ENCODE peak calls at places on chromosomes 13 and 19, in four cellular contexts. One of them, this sample, is unnamed.

GRCh38 chr13:29875646-29876045 is 25.2 kb upstream of the UBL3 start:
- DNase-seq in AG10803: no peak
- DNase-seq in mammary epithelial cell: no peak
- DNase-seq in left ventricle myocardium inferior: no peak
- DNase-seq in this sample: no peak

GRCh38 chr13:44169018-44169909 is 204.4 kb upstream of the SERP2 start:
- DNase-seq in AG10803: peak; percentile 89
- DNase-seq in left ventricle myocardium inferior: no peak
- DNase-seq in mammary epithelial cell: no peak
- DNase-seq in this sample: no peak

GRCh38 chr19:44757735-44758505 is 9.4 kb downstream of the BCL3 start:
- DNase-seq in mammary epithelial cell: no peak
- DNase-seq in AG10803: peak; percentile 53
- DNase-seq in left ventricle myocardium inferior: peak; percentile 88
- DNase-seq in this sample: no peak

GRCh38 chr13:110445722-110446569 is 115.6 kb downstream of the RAB20 start:
- DNase-seq in left ventricle myocardium inferior: no peak
- DNase-seq in AG10803: no peak
- DNase-seq in mammary epithelial cell: peak; percentile 75
- DNase-seq in this sample: no peak

GRCh38 chr19:1098177-1099051 is 3.2 kb upstream of the POLR2E start:
- DNase-seq in mammary epithelial cell: no peak
- DNase-seq in AG10803: peak; percentile 40
- DNase-seq in left ventricle myocardium inferior: no peak
- DNase-seq in this sample: no peak

GRCh38 chr13:78657699-78658629 is 991 bp downstream of the OBI1 start:
- DNase-seq in mammary epithelial cell: peak; percentile 0
- DNase-seq in left ventricle myocardium inferior: no peak
- DNase-seq in AG10803: peak; percentile 11
- DNase-seq in this sample: no peak

GRCh38 chr19:32861596-32861995 is 8.0 kb downstream of the SLC7A9 start:
- DNase-seq in AG10803: no peak
- DNase-seq in left ventricle myocardium inferior: no peak
- DNase-seq in mammary epithelial cell: no peak
- DNase-seq in this sample: no peak

GRCh38 chr13:100984349-100984748 is 309.8 kb upstream of the TMTC4 start:
- DNase-seq in left ventricle myocardium inferior: no peak
- DNase-seq in AG10803: no peak
- DNase-seq in mammary epithelial cell: no peak
- DNase-seq in this sample: no peak

GRCh38 chr19:3771906-3772450 is at the start of gene RAX2:
- DNase-seq in AG10803: no peak
- DNase-seq in mammary epithelial cell: no peak
- DNase-seq in left ventricle myocardium inferior: no peak
- DNase-seq in this sample: no peak

GRCh38 chr13:42867232-42867631 is 85.8 kb downstream of the FAM216B start:
- DNase-seq in AG10803: no peak
- DNase-seq in left ventricle myocardium inferior: no peak
- DNase-seq in mammary epithelial cell: no peak
- DNase-seq in this sample: no peak

GRCh38 chr13:90156390-90156789 is 1191.1 kb upstream of the MIR17HG start:
- DNase-seq in AG10803: no peak
- DNase-seq in mammary epithelial cell: no peak
- DNase-seq in left ventricle myocardium inferior: no peak
- DNase-seq in this sample: no peak

GRCh38 chr19:37342753-37343152 is 28.1 kb upstream of the ZNF527 start:
- DNase-seq in mammary epithelial cell: no peak
- DNase-seq in AG10803: peak; percentile 22
- DNase-seq in left ventricle myocardium inferior: no peak
- DNase-seq in this sample: no peak

GRCh38 chr19:30029721-30030510 is 87.9 kb downstream of the URI1 start:
- DNase-seq in mammary epithelial cell: peak; percentile 88
- DNase-seq in left ventricle myocardium inferior: no peak
- DNase-seq in AG10803: no peak
- DNase-seq in this sample: peak; percentile 12

GRCh38 chr13:114152831-114153371 is 20.5 kb upstream of the RASA3 start:
- DNase-seq in mammary epithelial cell: no peak
- DNase-seq in left ventricle myocardium inferior: no peak
- DNase-seq in AG10803: peak; percentile 89
- DNase-seq in this sample: no peak

DNA sequence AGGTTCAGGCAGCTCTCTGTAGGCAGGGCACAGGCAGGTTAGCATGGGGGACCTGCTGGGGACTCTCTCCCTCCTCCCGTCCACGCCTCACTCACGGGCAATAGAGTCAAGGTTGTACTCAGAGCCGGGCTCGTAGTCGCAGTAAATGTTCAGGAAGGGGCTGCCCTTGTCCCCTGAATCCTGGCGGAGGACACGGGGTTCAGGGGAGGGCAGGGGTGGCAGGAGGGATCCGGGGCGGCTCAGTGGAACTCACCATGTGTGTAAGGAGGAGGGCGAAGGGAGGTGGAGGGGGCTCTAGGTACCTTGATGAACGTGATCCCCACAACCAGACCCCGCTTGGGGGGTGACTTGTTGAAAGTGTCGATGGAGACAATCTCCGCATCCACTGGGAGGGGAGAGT is 819 bp downstream of the KPTN start:
- DNase-seq in left ventricle myocardium inferior: no peak
- DNase-seq in mammary epithelial cell: no peak
- DNase-seq in AG10803: no peak
- DNase-seq in this sample: no peak
- H3K4me3 ChIP-seq in left ventricle myocardium inferior: peak overlapping the region; percentile 78
- H3K4me3 ChIP-seq in mammary epithelial cell: peak overlapping the region; percentile 7
- H3K4me3 ChIP-seq in AG10803: peak overlapping the region; percentile 78
- H3K4me3 ChIP-seq in this sample: peak overlapping the region; percentile 71

DNA sequence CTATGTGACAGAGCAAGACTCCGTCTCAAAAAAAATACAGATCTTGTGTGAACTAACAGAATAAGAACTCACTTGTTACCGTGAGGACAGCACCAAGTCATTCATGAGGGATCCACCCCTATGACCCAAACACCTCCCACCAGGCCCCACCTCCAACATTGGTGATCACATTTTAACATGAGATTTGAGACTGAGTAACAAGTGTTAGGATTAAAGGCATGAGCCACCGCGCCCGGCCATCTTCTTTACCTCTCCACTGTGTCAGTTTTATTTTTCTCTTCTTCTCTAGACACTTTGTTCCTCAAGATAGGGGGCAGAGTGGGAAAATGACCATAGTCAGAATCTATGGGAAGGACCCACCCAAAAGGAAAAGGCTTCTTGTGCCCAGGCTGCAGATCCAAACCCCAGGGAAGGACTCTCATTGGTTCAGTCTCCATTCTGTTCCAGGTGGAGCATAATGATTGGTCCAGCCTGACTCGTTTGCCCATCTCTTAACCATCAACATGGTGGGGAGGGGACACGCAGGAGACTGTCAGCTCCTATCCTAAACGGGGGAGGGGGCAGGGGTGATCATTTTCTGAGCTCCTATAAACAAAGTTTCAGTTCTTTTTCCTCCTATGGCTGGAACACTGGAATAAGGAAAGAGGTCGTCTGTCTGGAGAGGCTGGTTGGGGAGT is 1.3 kb upstream of the CALM3 start:
- DNase-seq in left ventricle myocardium inferior: no peak
- DNase-seq in mammary epithelial cell: no peak
- DNase-seq in AG10803: no peak
- DNase-seq in this sample: no peak
- H3K4me3 ChIP-seq in left ventricle myocardium inferior: peak overlapping the region; percentile 100
- H3K4me3 ChIP-seq in mammary epithelial cell: peak overlapping the region; percentile 97
- H3K4me3 ChIP-seq in AG10803: peak overlapping the region; percentile 90
- H3K4me3 ChIP-seq in this sample: peak overlapping the region; percentile 100

GRCh38 chr19:10691178-10691881 is 9.9 kb upstream of the QTRT1 start:
- DNase-seq in mammary epithelial cell: no peak
- DNase-seq in left ventricle myocardium inferior: no peak
- DNase-seq in AG10803: no peak
- DNase-seq in this sample: no peak

GRCh38 chr19:10695401-10696398 is 5.5 kb upstream of the QTRT1 start:
- DNase-seq in left ventricle myocardium inferior: peak; percentile 93
- DNase-seq in AG10803: peak; percentile 91
- DNase-seq in mammary epithelial cell: peak; percentile 93
- DNase-seq in this sample: peak; percentile 78

GRCh38 chr19:10692673-10693264 is 8.5 kb upstream of the QTRT1 start:
- DNase-seq in AG10803: no peak
- DNase-seq in mammary epithelial cell: no peak
- DNase-seq in left ventricle myocardium inferior: no peak
- DNase-seq in this sample: no peak

GRCh38 chr19:10691883-10692282 is 9.4 kb upstream of the QTRT1 start:
- DNase-seq in mammary epithelial cell: no peak
- DNase-seq in left ventricle myocardium inferior: no peak
- DNase-seq in AG10803: no peak
- DNase-seq in this sample: no peak

GRCh38 chr19:10694706-10695105 is 6.5 kb upstream of the QTRT1 start:
- DNase-seq in mammary epithelial cell: no peak
- DNase-seq in left ventricle myocardium inferior: no peak
- DNase-seq in AG10803: no peak
- DNase-seq in this sample: no peak
- H3K4me3 ChIP-seq in mammary epithelial cell: no peak overlapping the region
- H3K4me3 ChIP-seq in left ventricle myocardium inferior: no peak overlapping the region
- H3K4me3 ChIP-seq in AG10803: no peak overlapping the region
- H3K4me3 ChIP-seq in this sample: no peak overlapping the region

GRCh38 chr13:67228909-67229308 is 1.2 kb downstream of the PCDH9 start:
- DNase-seq in left ventricle myocardium inferior: no peak
- DNase-seq in AG10803: no peak
- DNase-seq in mammary epithelial cell: no peak
- DNase-seq in this sample: no peak
- H3K4me3 ChIP-seq in left ventricle myocardium inferior: peak overlapping the region; percentile 87
- H3K4me3 ChIP-seq in AG10803: peak overlapping the region; percentile 33
- H3K4me3 ChIP-seq in mammary epithelial cell: no peak overlapping the region
- H3K4me3 ChIP-seq in this sample: peak overlapping the region; percentile 99

GRCh38 chr19:18441804-18442788 is 4.2 kb upstream of the ISYNA1 start:
- DNase-seq in left ventricle myocardium inferior: no peak
- DNase-seq in mammary epithelial cell: no peak
- DNase-seq in AG10803: no peak
- DNase-seq in this sample: no peak
- H3K4me3 ChIP-seq in left ventricle myocardium inferior: no peak overlapping the region
- H3K4me3 ChIP-seq in mammary epithelial cell: no peak overlapping the region
- H3K4me3 ChIP-seq in AG10803: no peak overlapping the region
- H3K4me3 ChIP-seq in this sample: no peak overlapping the region

GRCh38 chr13:51844862-51845573 is at the start of gene TMEM272:
- DNase-seq in mammary epithelial cell: no peak
- DNase-seq in AG10803: no peak
- DNase-seq in left ventricle myocardium inferior: peak; percentile 42
- DNase-seq in this sample: no peak
- H3K4me3 ChIP-seq in mammary epithelial cell: no peak within 1 kb of the TSS
- H3K4me3 ChIP-seq in AG10803: no peak within 1 kb of the TSS
- H3K4me3 ChIP-seq in left ventricle myocardium inferior: no peak within 1 kb of the TSS
- H3K4me3 ChIP-seq in this sample: no peak within 1 kb of the TSS

GRCh38 chr19:49474545-49474930 is 523 bp downstream of the FLT3LG start:
- DNase-seq in left ventricle myocardium inferior: no peak
- DNase-seq in mammary epithelial cell: no peak
- DNase-seq in AG10803: no peak
- DNase-seq in this sample: no peak
- H3K4me3 ChIP-seq in left ventricle myocardium inferior: peak overlapping the region; percentile 76
- H3K4me3 ChIP-seq in mammary epithelial cell: peak overlapping the region; percentile 63
- H3K4me3 ChIP-seq in AG10803: peak overlapping the region; percentile 76
- H3K4me3 ChIP-seq in this sample: peak overlapping the region; percentile 68

GRCh38 chr19:18408053-18408476 is 10.6 kb upstream of the LRRC25 start:
- DNase-seq in mammary epithelial cell: no peak
- DNase-seq in AG10803: no peak
- DNase-seq in left ventricle myocardium inferior: no peak
- DNase-seq in this sample: no peak

GRCh38 chr19:18401580-18402112 is 4.2 kb upstream of the LRRC25 start:
- DNase-seq in mammary epithelial cell: peak; percentile 60
- DNase-seq in left ventricle myocardium inferior: peak; percentile 63
- DNase-seq in AG10803: peak; percentile 82
- DNase-seq in this sample: peak; percentile 30

GRCh38 chr19:18412610-18413239 is 6.5 kb upstream of the SSBP4 start:
- DNase-seq in mammary epithelial cell: no peak
- DNase-seq in left ventricle myocardium inferior: no peak
- DNase-seq in AG10803: no peak
- DNase-seq in this sample: no peak

DNA sequence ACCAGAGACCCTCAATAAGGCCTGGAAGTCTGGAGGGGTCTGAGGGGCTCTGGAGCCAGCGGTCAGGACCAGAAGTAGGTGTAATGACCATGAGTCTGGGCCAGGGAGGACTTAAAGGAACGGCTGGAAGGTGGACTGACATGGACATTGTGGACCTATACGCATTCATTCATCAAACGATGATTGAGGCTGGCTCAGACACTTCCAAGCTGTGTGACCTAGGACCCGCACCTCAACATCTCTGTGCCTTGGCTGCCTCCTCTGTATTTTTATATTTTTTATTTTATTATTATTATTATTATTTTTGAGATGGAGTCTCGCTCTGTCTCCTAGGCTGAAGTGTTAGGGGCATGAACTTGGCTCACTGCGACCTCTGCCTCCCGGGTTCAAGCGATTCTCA is 9.3 kb upstream of the LRRC25 start:
- DNase-seq in left ventricle myocardium inferior: no peak
- DNase-seq in mammary epithelial cell: no peak
- DNase-seq in AG10803: no peak
- DNase-seq in this sample: no peak
- H3K4me3 ChIP-seq in left ventricle myocardium inferior: no peak overlapping the region
- H3K4me3 ChIP-seq in mammary epithelial cell: no peak overlapping the region
- H3K4me3 ChIP-seq in AG10803: no peak overlapping the region
- H3K4me3 ChIP-seq in this sample: no peak overlapping the region

DNA sequence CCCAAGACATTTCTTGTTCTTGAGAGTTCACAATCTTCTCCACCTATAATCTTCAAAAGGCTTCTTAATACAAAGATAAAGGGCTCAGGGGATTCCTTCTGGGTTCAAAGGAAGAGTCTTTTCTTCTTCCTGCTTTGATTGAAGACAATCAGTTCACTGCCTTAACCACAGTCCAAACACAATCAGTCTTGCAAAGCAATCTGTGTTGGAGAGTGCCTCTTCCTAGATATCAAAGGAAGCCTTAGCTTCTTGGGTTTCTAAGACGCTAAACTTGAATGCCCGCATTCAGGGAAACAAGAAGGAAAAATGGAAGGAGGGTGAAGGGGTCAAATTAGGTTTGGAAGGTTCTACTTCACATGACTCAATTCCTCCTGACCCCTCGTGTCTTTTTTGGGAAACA is 27.2 kb downstream of the RANBP3 start:
- DNase-seq in mammary epithelial cell: no peak
- DNase-seq in left ventricle myocardium inferior: no peak
- DNase-seq in AG10803: no peak
- DNase-seq in this sample: no peak
- H3K4me3 ChIP-seq in mammary epithelial cell: no peak overlapping the region
- H3K4me3 ChIP-seq in left ventricle myocardium inferior: peak overlapping the region; percentile 31
- H3K4me3 ChIP-seq in AG10803: no peak overlapping the region
- H3K4me3 ChIP-seq in this sample: no peak overlapping the region

This sample was measured in skeletal muscle cell.